ENCODE peak calls at places on chromosomes 12 and 14, in four cellular contexts. One of them, this sample, is unnamed.

GRCh38 chr12:118052324-118053070 is 8.5 kb downstream of the WSB2 start:
- DNase-seq in NCI-H2171: no peak
- DNase-seq in stimulated activated CD4-positive, alpha-beta T cell treated with anti-CD3 and anti-CD28 coated beads, Interleukin-2, amount 100 ng/mL, for 48 hours: no peak
- DNase-seq in NCI-H1436 treated with DMSO at 0.1 percent for 48 hours: no peak
- DNase-seq in this sample: no peak

GRCh38 chr12:48930475-48930874 is 5.2 kb upstream of the FKBP11 start:
- DNase-seq in NCI-H2171: no peak
- DNase-seq in stimulated activated CD4-positive, alpha-beta T cell treated with anti-CD3 and anti-CD28 coated beads, Interleukin-2, amount 100 ng/mL, for 48 hours: no peak
- DNase-seq in NCI-H1436 treated with DMSO at 0.1 percent for 48 hours: no peak
- DNase-seq in this sample: no peak

GRCh38 chr14:98056946-98057345 is 1215.1 kb downstream of the BCL11B start:
- DNase-seq in NCI-H2171: no peak
- DNase-seq in stimulated activated CD4-positive, alpha-beta T cell treated with anti-CD3 and anti-CD28 coated beads, Interleukin-2, amount 100 ng/mL, for 48 hours: no peak
- DNase-seq in NCI-H1436 treated with DMSO at 0.1 percent for 48 hours: no peak
- DNase-seq in this sample: no peak

GRCh38 chr12:53060721-53061276 is 10.9 kb downstream of the TNS2 start:
- DNase-seq in NCI-H2171: peak
- DNase-seq in stimulated activated CD4-positive, alpha-beta T cell treated with anti-CD3 and anti-CD28 coated beads, Interleukin-2, amount 100 ng/mL, for 48 hours: no peak
- DNase-seq in NCI-H1436 treated with DMSO at 0.1 percent for 48 hours: no peak
- DNase-seq in this sample: no peak

GRCh38 chr12:120710805-120711296 is 593 bp downstream of the UNC119B start:
- DNase-seq in NCI-H2171: no peak
- DNase-seq in stimulated activated CD4-positive, alpha-beta T cell treated with anti-CD3 and anti-CD28 coated beads, Interleukin-2, amount 100 ng/mL, for 48 hours: no peak
- DNase-seq in NCI-H1436 treated with DMSO at 0.1 percent for 48 hours: no peak
- DNase-seq in this sample: no peak

GRCh38 chr14:43568022-43568421 is 939.1 kb downstream of the FSCB start:
- DNase-seq in NCI-H2171: no peak
- DNase-seq in stimulated activated CD4-positive, alpha-beta T cell treated with anti-CD3 and anti-CD28 coated beads, Interleukin-2, amount 100 ng/mL, for 48 hours: no peak
- DNase-seq in NCI-H1436 treated with DMSO at 0.1 percent for 48 hours: no peak
- DNase-seq in this sample: no peak

GRCh38 chr14:105857816-105858675 is 331.7 kb downstream of the TMEM121 start:
- DNase-seq in NCI-H2171: no peak
- DNase-seq in stimulated activated CD4-positive, alpha-beta T cell treated with anti-CD3 and anti-CD28 coated beads, Interleukin-2, amount 100 ng/mL, for 48 hours: no peak
- DNase-seq in NCI-H1436 treated with DMSO at 0.1 percent for 48 hours: no peak
- DNase-seq in this sample: no peak

GRCh38 chr12:11711675-11712327 is 62.3 kb downstream of the ETV6 start:
- DNase-seq in NCI-H2171: no peak
- DNase-seq in stimulated activated CD4-positive, alpha-beta T cell treated with anti-CD3 and anti-CD28 coated beads, Interleukin-2, amount 100 ng/mL, for 48 hours: no peak
- DNase-seq in NCI-H1436 treated with DMSO at 0.1 percent for 48 hours: no peak
- DNase-seq in this sample: no peak

GRCh38 chr12:89225401-89225800 is 126.9 kb downstream of the DUSP6 start:
- DNase-seq in NCI-H2171: no peak
- DNase-seq in stimulated activated CD4-positive, alpha-beta T cell treated with anti-CD3 and anti-CD28 coated beads, Interleukin-2, amount 100 ng/mL, for 48 hours: peak
- DNase-seq in NCI-H1436 treated with DMSO at 0.1 percent for 48 hours: no peak
- DNase-seq in this sample: no peak

GRCh38 chr12:120687570-120688289 is 781 bp downstream of the MLEC start:
- DNase-seq in NCI-H2171: no peak
- DNase-seq in stimulated activated CD4-positive, alpha-beta T cell treated with anti-CD3 and anti-CD28 coated beads, Interleukin-2, amount 100 ng/mL, for 48 hours: no peak
- DNase-seq in NCI-H1436 treated with DMSO at 0.1 percent for 48 hours: no peak
- DNase-seq in this sample: no peak